ENCODE peak calls at places on chromosomes 11 and 22, in ten cellular contexts. J is Right ventricle myocardium superior; O is ELR; H is HEK293T; R is activated naive CD8-positive, alpha-beta T cell treated with anti-CD3 and anti-CD28 coated beads, Interleukin-2, amount 50 U/mL, for 24 hours; M is hippocampal formation; W is stimulated activated CD8-positive, alpha-beta memory T cell treated with anti-CD3 and anti-CD28 coated beads, Interleukin-15, amount 100 ng/mL, for 1 hour; Z is colonic mucosa; A is fibroblast of mammary gland; N is heart left ventricle. E is an unnamed sample.

GRCh38 chr11:28794405-28794804 is 686.2 kb downstream of the METTL15 start:
- DNase-seq in O (no peak), R (no peak), A (no peak), M (no peak), H (no peak), J (no peak), N (no peak), Z (no peak), W (no peak), E (peak; percentile 16)

GRCh38 chr11:94968334-94968958 is 4.9 kb downstream of the CWC15 start:
- DNase-seq in A (peak; percentile 75), J (no peak), R (no peak), W (no peak), Z (no peak), N (no peak), O (peak; percentile 68), H (no peak), M (no peak), E (peak; percentile 32)

GRCh38 chr22:24424001-24424900 is 3.1 kb upstream of the ADORA2A start:
- DNase-seq in N (no peak), O (peak; percentile 29), Z (no peak), J (peak; percentile 46), R (peak; percentile 51), H (peak; percentile 61), W (no peak), A (no peak), M (no peak), E (no peak)

GRCh38 chr11:57562596-57562995 is 4.9 kb downstream of the UBE2L6 start:
- DNase-seq in O (no peak), M (no peak), W (no peak), J (no peak), Z (no peak), R (no peak), H (no peak), N (no peak), A (no peak), E (no peak)

GRCh38 chr11:45737056-45737455 is 67.9 kb upstream of the SLC35C1 start:
- DNase-seq in H (no peak), J (no peak), Z (no peak), A (peak; percentile 36), O (peak; percentile 17), R (no peak), W (no peak), M (no peak), N (no peak), E (no peak)

GRCh38 chr11:111148953-111149352 is 96.6 kb upstream of the POU2AF2 start:
- DNase-seq in M (no peak), J (no peak), N (no peak), R (no peak), Z (no peak), A (peak; percentile 53), W (no peak), H (no peak), O (no peak), E (no peak)

GRCh38 chr11:47979378-47980092 is 824 bp upstream of the PTPRJ start:
- DNase-seq in N (no peak), O (no peak), W (no peak), J (peak; percentile 44), A (no peak), M (no peak), Z (no peak), R (no peak), H (no peak), E (no peak)

GRCh38 chr11:122140535-122140934 is 24.5 kb upstream of the BLID start:
- DNase-seq in A (peak; percentile 87), Z (no peak), M (no peak), N (no peak), O (peak; percentile 94), H (no peak), R (no peak), W (no peak), J (no peak), E (no peak)

GRCh38 chr11:64341851-64342791 is 2.1 kb downstream of the CCDC88B start:
- DNase-seq in W (peak; percentile 82), O (peak; percentile 89), H (peak; percentile 91), N (peak; percentile 88), Z (peak; percentile 97), M (peak; percentile 62), A (peak; percentile 80), R (peak; percentile 93), J (peak; percentile 94), E (peak; percentile 82)

GRCh38 chr22:35209203-35209602 is 48.1 kb upstream of the HMGXB4 start:
- DNase-seq in W (no peak), M (no peak), Z (no peak), H (no peak), O (no peak), R (no peak), A (no peak), J (no peak), N (no peak), E (no peak)

GRCh38 chr11:72831521-72832300 is 17.5 kb downstream of the ATG16L2 start:
- DNase-seq in O (peak; percentile 83), M (peak; percentile 86), W (no peak), H (peak; percentile 69), J (peak; percentile 90), R (peak; percentile 60), Z (peak; percentile 85), N (peak; percentile 85), A (peak; percentile 78), E (peak; percentile 84)

GRCh38 chr11:117413616-117414015 is 86.0 kb downstream of the CEP164 start:
- DNase-seq in R (no peak), H (no peak), M (no peak), Z (no peak), A (no peak), J (no peak), N (no peak), O (no peak), W (no peak), E (no peak)

GRCh38 chr11:122186439-122187080 is 70.5 kb upstream of the BLID start:
- DNase-seq in J (no peak), O (peak; percentile 89), W (no peak), H (no peak), A (peak; percentile 100), R (no peak), N (no peak), M (no peak), Z (no peak), E (no peak)

GRCh38 chr11:63680842-63681207 is 475 bp upstream of the RTN3 start:
- DNase-seq in O (peak; percentile 44), J (no peak), R (peak; percentile 23), H (no peak), M (peak; percentile 30), W (no peak), N (no peak), A (peak; percentile 44), Z (peak; percentile 29), E (no peak)

GRCh38 chr11:17700991-17701390 is 18.4 kb upstream of the MYOD1 start:
- DNase-seq in H (no peak), Z (no peak), M (no peak), J (no peak), A (no peak), R (no peak), N (no peak), W (no peak), O (no peak), E (no peak)

GRCh38 chr11:126129681-126130671 is 67.3 kb upstream of the CDON start:
- DNase-seq in O (no peak), M (no peak), R (no peak), J (no peak), W (no peak), Z (no peak), H (no peak), A (no peak), N (no peak), E (no peak)

GRCh38 chr11:2127357-2127971 is 11.7 kb downstream of the IGF2 start:
- DNase-seq in M (no peak), A (no peak), J (peak; percentile 9), H (no peak), O (no peak), N (no peak), R (no peak), Z (no peak), W (no peak), E (no peak)

GRCh38 chr22:41722496-41722895 is 23.2 kb downstream of the MEI1 start:
- DNase-seq in A (no peak), H (no peak), J (no peak), W (no peak), Z (no peak), R (no peak), M (no peak), N (no peak), O (peak; percentile 52), E (no peak)

GRCh38 chr11:134640536-134640935 is 228.5 kb upstream of the B3GAT1 start:
- DNase-seq in J (no peak), N (no peak), W (no peak), O (no peak), Z (no peak), H (no peak), A (no peak), R (no peak), M (no peak), E (no peak)

GRCh38 chr11:9530901-9531625 is 42.4 kb upstream of the WEE1 start:
- DNase-seq in J (no peak), O (no peak), W (no peak), Z (peak; percentile 71), M (no peak), H (no peak), N (no peak), A (no peak), R (no peak), E (no peak)

GRCh38 chr22:32810241-32811133 is 9.0 kb downstream of the TIMP3 start:
- DNase-seq in N (no peak), M (no peak), J (no peak), O (no peak), Z (no peak), W (no peak), R (no peak), H (no peak), A (no peak), E (no peak)

GRCh38 chr11:1752907-1753425 is 2.6 kb upstream of the IFITM10 start:
- DNase-seq in N (no peak), Z (no peak), H (no peak), J (peak; percentile 30), A (no peak), M (no peak), O (no peak), R (no peak), W (no peak), E (no peak)

GRCh38 chr11:135033545-135033944 is 621.5 kb upstream of the B3GAT1 start:
- DNase-seq in R (no peak), J (no peak), Z (no peak), A (no peak), H (peak; percentile 26), O (no peak), M (peak; percentile 52), W (no peak), N (no peak), E (peak; percentile 28)

E was measured in dermis microvascular lymphatic vessel endothelial cell.